ENCODE peak calls at places on chromosomes 4 and X, in four cellular contexts. P is mammary epithelial cell, H is heart right ventricle, T is H9. F is an unnamed sample.

GRCh38 chrX:106039920-106040319 is 1.4 kb upstream of the SERPINA7 start:
- DNase-seq in P (peak), T (no peak), H (no peak), F (no peak)

GRCh38 chrX:455673-456072 is 69.0 kb upstream of the PPP2R3B start:
- DNase-seq in H (no peak), P (no peak), T (no peak), F (no peak)

GRCh38 chr4:5895287-5895686 is 2.4 kb upstream of the CRMP1 start:
- DNase-seq in P (no peak), H (no peak), T (no peak), F (no peak)

GRCh38 chr4:37648084-37648817 is 37.9 kb downstream of the RELL1 start:
- DNase-seq in H (peak), T (peak), P (peak), F (peak)

GRCh38 chr4:57426779-57427395 is 316.7 kb upstream of the IGFBP7 start:
- DNase-seq in H (peak), T (peak), P (peak), F (peak)

GRCh38 chrX:101708180-101708579 is 48.5 kb upstream of the ARMCX2 start:
- DNase-seq in H (no peak), T (no peak), P (no peak), F (no peak)

GRCh38 chr4:144820706-144821105 is 174.8 kb downstream of the HHIP start:
- DNase-seq in H (no peak), T (no peak), P (no peak), F (no peak)

GRCh38 chr4:100876546-100876945 is 358.7 kb upstream of the EMCN start:
- DNase-seq in T (no peak), H (no peak), P (no peak), F (no peak)

GRCh38 chrX:118627084-118627758 is 100.2 kb upstream of the IL13RA1 start:
- DNase-seq in P (peak), H (no peak), T (no peak), F (no peak)

GRCh38 chrX:13690836-13691235 is 1.9 kb downstream of the RAB9A start:
- DNase-seq in T (no peak), H (no peak), P (peak), F (no peak)

GRCh38 chrX:38326086-38326485 is 1.2 kb downstream of the RPGR start:
- DNase-seq in T (no peak), P (no peak), H (no peak), F (no peak)

GRCh38 chrX:69150294-69150960 is 14.8 kb downstream of the PJA1 start:
- DNase-seq in H (no peak), P (peak), T (no peak), F (no peak)

GRCh38 chrX:37666516-37666915 is 19.1 kb upstream of the XK start:
- DNase-seq in H (no peak), T (no peak), P (no peak), F (no peak)

GRCh38 chr4:26116057-26116456 is 202.0 kb downstream of the SMIM20 start:
- DNase-seq in P (no peak), H (no peak), T (no peak), F (no peak)

GRCh38 chrX:23861215-23861896 is 46.4 kb downstream of the APOO start:
- DNase-seq in T (no peak), P (no peak), H (no peak), F (no peak)

GRCh38 chr4:2624782-2625548 is 88.5 kb downstream of the FAM193A start:
- DNase-seq in T (no peak), P (peak), H (no peak), F (no peak)

GRCh38 chr4:75823812-75824211 is 78.4 kb downstream of the PPEF2 start:
- DNase-seq in T (no peak), P (no peak), H (no peak), F (no peak)

GRCh38 chrX:53280703-53281320 is 572 bp downstream of the IQSEC2 start:
- DNase-seq in H (peak), P (peak), T (no peak), F (peak)

GRCh38 chr4:86036729-86037128 is 323.1 kb downstream of the MAPK10 start:
- DNase-seq in T (no peak), P (peak), H (no peak), F (no peak)

GRCh38 chrX:136822337-136823095 is 41.8 kb upstream of the ARHGEF6 start:
- DNase-seq in H (no peak), P (no peak), T (no peak), F (no peak)

GRCh38 chr4:175422331-175422730 is 389.7 kb downstream of the GPM6A start:
- DNase-seq in T (no peak), P (no peak), H (no peak), F (no peak)

GRCh38 chrX:36214924-36215323 is 295.4 kb downstream of the CFAP47 start:
- DNase-seq in H (no peak), T (no peak), P (no peak), F (no peak)

GRCh38 chrX:150038356-150038755 is 100.1 kb upstream of the EOLA2 start:
- DNase-seq in H (no peak), P (no peak), T (no peak), F (no peak)
- H3K27ac ChIP-seq in H (no peak), P (no peak), T (no peak), F (no peak)

GRCh38 chrX:154840856-154841255 is 6.4 kb upstream of the SMIM9 start:
- DNase-seq in P (peak), T (no peak), H (no peak), F (no peak)
- TF ChIP-seq CTCF in P (peak), T (peak), H (peak), F (peak)

DNA sequence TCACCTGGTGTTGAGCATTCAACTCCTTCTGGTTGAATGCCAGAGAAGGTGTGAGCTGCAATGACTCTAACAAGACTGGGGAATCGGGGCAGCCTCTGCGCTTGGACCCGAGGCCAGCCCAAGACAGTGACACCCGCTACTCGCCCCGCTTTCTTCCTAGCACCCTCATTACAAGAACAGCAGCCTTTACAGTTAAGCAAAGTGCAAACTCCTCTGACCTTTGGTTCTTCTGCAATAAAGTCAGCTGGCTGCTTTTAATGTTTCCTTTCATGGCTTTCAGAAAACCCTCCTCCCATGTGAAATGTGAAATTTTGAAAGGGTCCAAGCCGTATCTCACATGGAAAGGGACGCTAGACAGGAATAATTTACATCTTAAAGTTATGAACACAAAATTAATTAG is 520.2 kb upstream of the FRG1 start:
- DNase-seq in P (no peak), H (no peak), T (no peak), F (no peak)
- H3K27ac ChIP-seq in P (no peak), H (no peak), T (no peak), F (no peak)

DNA sequence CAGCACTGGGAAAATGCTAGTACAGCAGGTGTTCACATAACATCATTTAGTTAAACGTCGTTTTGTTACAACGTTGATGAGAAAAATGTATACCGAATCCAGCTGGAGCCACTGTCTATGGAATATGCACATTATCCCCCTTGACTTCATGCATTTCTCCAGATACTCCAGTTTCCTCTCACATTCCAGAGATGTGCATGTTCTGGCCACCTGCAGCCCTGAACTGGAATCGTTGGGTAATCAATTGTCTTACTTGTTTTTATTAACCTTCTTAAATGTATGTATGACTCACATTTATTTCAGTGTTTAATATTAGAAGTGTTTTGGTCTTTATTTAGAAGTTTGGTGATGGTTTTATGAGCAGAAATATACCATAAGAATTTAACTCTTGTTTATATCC is 18.4 kb upstream of the ODAM start:
- DNase-seq in P (no peak), T (no peak), H (no peak), F (no peak)
- TF ChIP-seq CTCF in P (no peak), T (no peak), H (no peak), F (no peak)

DNA sequence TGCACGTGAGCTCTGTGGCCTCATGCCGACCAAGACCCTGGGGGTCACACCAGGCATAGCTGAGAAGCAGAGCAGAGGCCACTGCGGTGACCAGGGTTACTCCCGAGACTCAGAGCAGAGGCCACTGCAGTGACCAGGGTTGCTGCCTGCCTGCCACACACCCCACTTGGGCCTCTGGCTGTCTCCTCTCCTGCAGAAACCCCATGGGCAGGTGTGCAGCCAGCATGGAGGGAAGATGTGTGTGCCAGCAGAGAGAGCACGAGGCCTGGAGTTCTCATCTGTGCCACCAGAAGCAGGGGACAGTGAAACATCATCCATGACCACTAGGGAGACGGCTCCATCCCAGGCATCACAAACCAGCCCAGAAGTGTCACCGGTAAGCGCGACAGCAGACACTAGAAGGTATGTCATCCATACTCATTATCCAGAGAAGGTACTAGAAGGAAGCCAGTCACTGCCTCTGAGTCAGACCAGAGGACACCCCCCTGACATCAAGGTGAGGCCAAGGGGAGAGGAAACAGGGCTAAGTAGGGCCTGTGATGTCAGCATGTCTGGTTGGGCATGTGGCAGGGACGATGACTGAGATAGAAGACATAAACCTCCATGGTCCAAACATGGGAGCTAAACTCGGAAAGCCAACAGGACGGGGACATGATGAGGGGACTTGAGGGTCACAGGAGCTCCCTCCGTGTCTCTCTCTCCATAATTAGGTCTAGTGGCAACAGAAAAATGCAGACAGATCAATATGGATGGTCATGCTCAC is 24.2 kb upstream of the SPON2 start:
- DNase-seq in P (no peak), H (no peak), T (no peak), F (peak)
- H3K27ac ChIP-seq in P (no peak), H (no peak), T (no peak), F (no peak)

DNA sequence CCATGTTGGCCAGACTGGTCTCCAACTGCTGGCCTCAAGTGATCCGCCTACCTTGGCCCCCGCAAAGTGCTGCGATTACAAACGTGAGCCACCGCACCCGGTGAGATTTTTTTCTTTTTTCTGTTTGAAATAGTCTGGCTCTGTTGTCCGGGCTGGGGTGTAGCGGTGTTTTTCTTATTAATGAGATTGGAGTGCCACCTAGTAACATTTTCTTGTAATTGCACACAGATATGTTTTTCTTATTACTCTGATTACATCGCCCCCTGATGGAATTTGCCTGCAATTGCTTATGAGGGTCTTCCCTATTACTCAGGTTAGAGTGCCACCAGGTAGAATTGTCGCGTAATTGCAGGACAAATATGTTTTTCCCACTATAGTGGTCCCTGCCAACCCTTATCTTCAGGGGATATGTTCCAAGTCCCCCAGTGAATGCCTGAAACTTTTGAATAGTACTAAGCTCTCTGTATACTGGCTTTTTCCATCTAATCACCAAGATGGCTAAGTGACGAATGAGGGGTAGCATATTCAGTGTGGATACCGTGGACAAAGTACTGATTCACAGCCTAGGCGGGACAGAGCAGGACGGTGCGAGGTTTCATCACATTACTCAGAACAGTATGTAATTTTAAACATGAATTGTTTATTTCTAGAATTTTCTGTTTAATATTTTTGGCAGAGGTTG is 8.6 kb upstream of the PDHA1 start:
- DNase-seq in T (peak), H (no peak), P (peak), F (no peak)
- TF ChIP-seq CTCF in T (peak), H (no peak), P (peak), F (no peak)

DNA sequence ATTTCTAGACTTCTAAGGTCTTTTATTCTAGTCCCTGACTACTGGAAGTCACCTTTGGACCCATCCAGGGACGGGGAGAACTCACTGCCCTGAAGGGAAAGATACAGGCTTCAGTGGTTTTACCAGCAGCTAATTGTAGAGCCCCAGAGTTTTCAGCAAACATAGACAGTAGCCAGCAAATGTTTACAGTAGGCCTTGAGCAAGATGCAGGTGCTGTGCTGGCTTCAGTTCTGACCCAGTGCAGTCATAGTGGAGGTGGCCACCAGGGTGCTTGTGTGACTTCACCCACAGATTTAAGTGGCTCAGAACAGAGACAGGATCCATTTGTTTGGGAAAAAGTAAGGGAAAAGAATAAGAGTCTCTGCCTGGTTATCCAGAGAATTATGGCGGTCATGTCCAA is 384.4 kb upstream of the AR start:
- DNase-seq in H (no peak), T (no peak), P (no peak), F (no peak)
- H3K27ac ChIP-seq in H (no peak), T (no peak), P (no peak), F (no peak)

DNA sequence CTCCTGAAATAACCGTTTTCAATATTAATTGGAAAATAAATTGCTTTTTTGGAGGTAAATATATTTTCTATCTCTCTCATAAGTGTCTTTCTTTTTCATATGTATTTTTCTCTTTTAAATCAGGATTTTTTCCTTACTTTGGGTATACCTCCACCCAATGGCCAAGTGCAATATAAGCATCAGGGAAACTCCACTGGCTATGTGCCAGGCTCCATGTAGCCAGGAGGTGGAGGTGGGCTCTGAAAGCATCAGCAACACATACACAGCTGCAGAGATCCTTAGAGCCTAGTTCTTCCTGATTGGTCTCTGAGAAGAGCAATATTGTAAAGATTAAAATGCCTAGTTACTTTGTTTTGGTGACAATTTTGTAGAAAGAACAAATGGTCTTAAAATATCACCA is 3.4 kb downstream of the GABRA2 start:
- DNase-seq in T (peak), P (no peak), H (no peak), F (no peak)
- TF ChIP-seq CTCF in T (peak), P (peak), H (no peak), F (no peak)

DNA sequence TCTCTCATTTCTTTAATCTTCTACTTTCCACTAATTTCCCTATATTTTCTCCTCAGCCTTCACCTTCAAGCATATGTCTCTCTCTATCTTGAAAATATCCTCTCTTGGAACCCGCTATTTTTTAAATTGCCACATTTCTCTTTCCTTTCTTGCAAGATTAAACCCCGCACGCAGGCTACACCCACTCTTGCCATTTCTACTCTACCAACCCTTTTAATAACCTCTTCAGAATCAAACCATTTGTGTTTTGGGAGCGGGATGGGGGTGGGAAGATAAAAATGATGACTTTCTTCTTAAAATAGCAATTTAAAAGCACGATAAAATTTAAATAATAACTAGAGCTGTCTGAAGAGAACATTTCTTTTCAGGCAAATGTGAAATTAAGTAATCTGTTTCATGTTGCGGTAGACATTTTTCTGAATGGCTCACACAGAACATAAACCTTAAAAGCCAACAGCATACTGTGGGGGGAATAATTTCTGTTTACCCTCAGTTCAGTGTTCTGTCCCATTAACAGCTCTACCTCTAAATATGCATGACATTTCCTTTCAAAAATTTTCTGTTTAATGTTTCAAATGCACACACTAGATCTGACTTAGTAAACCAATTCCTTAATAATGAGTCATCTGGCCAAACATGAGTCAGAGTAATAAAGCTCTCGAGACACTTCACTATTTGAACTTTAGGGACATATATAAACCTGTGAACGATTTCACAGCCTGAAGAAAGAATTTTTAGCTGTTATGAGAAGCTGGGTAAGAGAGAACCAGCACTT is 20.5 kb downstream of the ARSJ start:
- DNase-seq in P (peak), H (no peak), T (no peak), F (no peak)
- H3K27ac ChIP-seq in P (peak), H (no peak), T (no peak), F (no peak)

DNA sequence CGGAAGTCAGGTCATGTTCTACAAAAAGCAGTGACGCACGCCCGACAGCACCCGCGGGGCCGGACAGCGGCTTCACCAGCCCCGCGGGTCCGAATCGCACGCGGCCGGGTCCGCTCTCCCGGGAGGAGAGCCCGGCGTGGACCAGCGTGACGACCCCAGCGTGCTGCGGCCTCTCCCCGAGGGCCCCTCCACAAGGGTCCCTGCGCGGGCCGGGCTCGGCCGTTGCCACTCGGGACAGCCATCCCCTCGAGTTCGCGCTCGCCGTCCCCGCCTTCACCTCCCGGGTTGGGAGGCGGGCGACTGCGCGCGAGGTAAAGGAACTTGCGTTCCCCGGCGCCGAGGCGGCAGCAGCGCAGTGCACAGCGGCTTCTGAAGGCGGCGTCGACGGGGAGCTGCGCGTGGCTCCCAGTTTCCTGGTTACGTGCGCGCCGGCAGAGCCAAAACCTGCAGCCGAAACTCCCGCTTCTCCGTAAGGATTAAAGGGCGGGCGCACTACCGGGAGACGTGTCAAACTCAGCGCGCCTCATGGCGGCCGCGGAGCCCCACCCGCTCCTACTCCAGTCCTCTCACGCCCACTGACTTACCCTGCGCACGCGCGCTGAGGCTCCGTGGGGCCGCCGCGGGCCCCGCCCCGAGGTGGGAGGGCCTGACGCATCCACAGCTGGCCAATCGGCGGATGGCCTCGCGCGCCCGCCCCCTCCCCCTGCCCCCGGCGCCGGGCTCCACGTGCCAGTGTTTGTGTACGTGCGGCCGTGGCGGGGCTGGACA is 416 bp upstream of the LRP2BP start:
- DNase-seq in T (peak), H (peak), P (peak), F (peak)
- TF ChIP-seq CTCF in T (no peak), H (no peak), P (no peak), F (peak)

F was measured in tibial nerve.